ENCODE peak calls at places on chromosomes 6 and 20, in nine cellular contexts. G is HCT116, X is mammary epithelial cell, I is DND-41, O is foreskin keratinocyte, Q is IMR-90, P is left ventricle myocardium inferior, L is spleen, Y is fibroblast of lung. A is an unnamed sample.

GRCh38 chr6:139240161-139241010 is 51.4 kb downstream of the TXLNB start:
- DNase-seq in G (no peak), X (no peak), I (no peak), O (no peak), Q (peak; percentile 96), P (no peak), L (no peak), Y (peak; percentile 90), A (no peak)

GRCh38 chr6:129730477-129731165 is 20.6 kb upstream of the ARHGAP18 start:
- DNase-seq in G (no peak), X (no peak), I (peak; percentile 25), O (peak; percentile 50), Q (no peak), P (no peak), L (no peak), Y (no peak), A (peak; percentile 20)

GRCh38 chr6:126041516-126042447 is 55.4 kb downstream of the TRMT11 start:
- DNase-seq in G (no peak), X (no peak), I (no peak), O (no peak), Q (peak; percentile 62), P (no peak), L (no peak), Y (peak; percentile 77), A (no peak)

GRCh38 chr6:14791525-14791924 is 454.3 kb upstream of the JARID2 start:
- DNase-seq in G (no peak), X (peak; percentile 37), I (no peak), O (peak; percentile 59), Q (peak; percentile 78), P (no peak), L (no peak), Y (peak; percentile 26), A (no peak)

GRCh38 chr20:25987073-25987927 is 290.6 kb upstream of the ZNF337 start:
- DNase-seq in G (no peak), X (peak; percentile 39), I (no peak), O (peak; percentile 25), Q (peak; percentile 10), P (peak; percentile 34), L (peak; percentile 81), Y (peak; percentile 11), A (no peak)

GRCh38 chr20:16864069-16864468 is 115.9 kb downstream of the OTOR start:
- DNase-seq in G (no peak), X (no peak), I (no peak), O (no peak), Q (peak; percentile 20), P (no peak), L (no peak), Y (peak; percentile 25), A (no peak)

GRCh38 chr6:4078830-4079471 is at the start of gene FAM217A:
- DNase-seq in G (no peak), X (no peak), I (no peak), O (no peak), Q (no peak), P (no peak), L (no peak), Y (no peak), A (no peak)

GRCh38 chr6:145018027-145018426 is 717.3 kb downstream of the EPM2A start:
- DNase-seq in G (no peak), X (no peak), I (no peak), O (no peak), Q (no peak), P (no peak), L (no peak), Y (no peak), A (no peak)

GRCh38 chr20:8509809-8510208 is 377.7 kb downstream of the PLCB1 start:
- DNase-seq in G (no peak), X (no peak), I (no peak), O (no peak), Q (no peak), P (no peak), L (no peak), Y (peak; percentile 46), A (peak; percentile 6)

GRCh38 chr6:153231048-153231635 is 100.1 kb upstream of the RGS17 start:
- DNase-seq in G (peak; percentile 52), X (peak; percentile 44), I (peak; percentile 31), O (peak; percentile 26), Q (peak; percentile 12), P (peak; percentile 29), L (no peak), Y (peak; percentile 30), A (peak; percentile 46)

GRCh38 chr20:62804021-62804631 is 509 bp upstream of the OGFR start:
- DNase-seq in G (no peak), X (no peak), I (no peak), O (no peak), Q (no peak), P (no peak), L (peak; percentile 89), Y (no peak), A (no peak)

GRCh38 chr6:92911301-92911700 is 508.1 kb downstream of the EPHA7 start:
- DNase-seq in G (no peak), X (no peak), I (no peak), O (no peak), Q (no peak), P (no peak), L (no peak), Y (no peak), A (no peak)

GRCh38 chr6:113011803-113012202 is 664.7 kb downstream of the RFPL4B start:
- DNase-seq in G (no peak), X (no peak), I (no peak), O (no peak), Q (peak; percentile 61), P (no peak), L (no peak), Y (peak; percentile 44), A (no peak)

GRCh38 chr6:134389129-134389528 is 71.2 kb upstream of the SGK1 start:
- DNase-seq in G (no peak), X (no peak), I (no peak), O (no peak), Q (no peak), P (no peak), L (no peak), Y (no peak), A (no peak)

GRCh38 chr6:111592726-111593515 is 12.8 kb downstream of the TRAF3IP2 start:
- DNase-seq in G (no peak), X (no peak), I (no peak), O (no peak), Q (no peak), P (no peak), L (no peak), Y (no peak), A (no peak)
- H3K27ac ChIP-seq in G (no peak overlapping the region), X (peak overlapping the region; percentile 87), I (no peak overlapping the region), O (peak overlapping the region; percentile 94), Q (peak overlapping the region; percentile 79), P (no peak overlapping the region), L (no peak overlapping the region), Y (peak overlapping the region; percentile 98), A (peak overlapping the region; percentile 100)

DNA sequence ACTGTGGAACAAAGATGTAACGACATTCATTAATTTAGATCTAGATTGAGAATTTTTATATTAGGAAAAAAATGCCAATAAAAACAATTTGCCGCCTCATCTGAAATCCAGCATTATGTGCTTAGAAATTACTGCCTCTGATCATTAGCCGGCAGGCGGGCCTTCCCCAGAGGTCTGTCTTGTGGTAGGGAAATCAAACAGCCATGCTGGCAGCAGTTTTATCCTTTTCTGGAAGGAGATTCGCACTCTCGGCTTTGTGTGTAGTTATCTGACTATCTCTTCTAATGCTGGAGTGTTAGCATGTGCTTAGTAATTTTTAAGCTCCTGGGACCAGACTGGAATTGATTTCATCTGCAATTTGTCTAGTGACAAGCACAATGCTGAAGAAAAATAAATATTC is 329.6 kb downstream of the PRL start:
- DNase-seq in G (no peak), X (no peak), I (no peak), O (no peak), Q (no peak), P (no peak), L (no peak), Y (no peak), A (no peak)
- H3K27ac ChIP-seq in G (no peak overlapping the region), X (no peak overlapping the region), I (no peak overlapping the region), O (no peak overlapping the region), Q (no peak overlapping the region), P (no peak overlapping the region), L (no peak overlapping the region), Y (no peak overlapping the region), A (no peak overlapping the region)

DNA sequence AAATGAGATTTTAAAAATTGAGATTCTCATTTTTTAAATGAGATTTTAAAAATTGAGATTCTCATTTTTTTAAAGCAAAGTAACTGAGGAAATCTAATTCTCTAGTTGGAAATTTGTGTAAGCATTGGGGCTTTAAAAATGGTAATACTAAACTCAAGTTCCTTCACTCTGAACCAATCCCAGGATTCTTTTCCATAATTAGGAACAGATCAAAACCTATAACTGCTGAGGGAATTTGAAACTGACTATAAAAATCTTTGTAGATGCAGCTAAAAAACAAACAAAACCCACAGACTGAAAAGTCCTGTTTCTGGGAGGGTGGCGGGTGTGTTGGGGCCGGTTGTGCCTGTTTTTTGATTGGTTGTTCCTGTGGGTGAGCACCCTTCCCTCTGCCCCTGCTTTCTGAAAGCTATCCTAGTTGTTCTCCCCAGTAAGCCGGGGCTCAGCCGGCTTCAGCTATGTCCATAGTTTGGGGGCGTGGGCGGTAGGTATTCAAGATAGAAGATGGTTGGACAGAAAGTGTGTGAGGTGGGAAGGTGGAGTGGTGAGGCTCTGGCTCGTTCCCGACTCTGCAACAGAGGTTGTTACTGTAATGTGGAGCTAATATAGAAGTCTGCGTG is 49.3 kb downstream of the GFRA4 start:
- DNase-seq in G (no peak), X (no peak), I (no peak), O (no peak), Q (peak; percentile 6), P (no peak), L (no peak), Y (peak; percentile 31), A (no peak)
- H3K27ac ChIP-seq in G (no peak overlapping the region), X (no peak overlapping the region), I (no peak overlapping the region), O (no peak overlapping the region), Q (peak overlapping the region; percentile 41), P (no peak overlapping the region), L (no peak overlapping the region), Y (no peak overlapping the region), A (no peak overlapping the region)

GRCh38 chr6:57147401-57147800 is 24.7 kb upstream of the BAG2 start:
- DNase-seq in G (no peak), X (no peak), I (no peak), O (no peak), Q (no peak), P (no peak), L (no peak), Y (peak; percentile 79), A (no peak)
- H3K27ac ChIP-seq in G (no peak overlapping the region), X (no peak overlapping the region), I (no peak overlapping the region), O (no peak overlapping the region), Q (no peak overlapping the region), P (no peak overlapping the region), L (no peak overlapping the region), Y (no peak overlapping the region), A (no peak overlapping the region)

A was measured in RWPE1.